ENCODE peak calls at places on chromosomes 7 and 10, in nine cellular contexts. L is effector CD8-positive, alpha-beta T cell; R is mucosa of gallbladder; C is substantia nigra; M is activated T-cell treated with anti-CD3 and anti-CD28 coated beads for 1 hour; A is NCI-H774; F is HT1080; U is AG04450; Y is cardiac muscle cell. T is an unnamed sample.

GRCh38 chr10:60388709-60389241 is 900 bp downstream of the ANK3 start:
- DNase-seq in Y (peak), C (peak), F (no peak), U (no peak), A (no peak), M (no peak), L (no peak), R (no peak), T (peak)

GRCh38 chr7:6433814-6434630 is 13.7 kb downstream of the DAGLB start:
- DNase-seq in U (no peak), Y (no peak), R (no peak), L (no peak), M (no peak), C (no peak), A (no peak), F (no peak), T (peak)

GRCh38 chr7:44880317-44881018 is 4.9 kb downstream of the PURB start:
- DNase-seq in Y (no peak), A (no peak), C (no peak), L (no peak), U (no peak), M (no peak), F (no peak), R (no peak), T (no peak)

GRCh38 chr7:137755438-137755837 is 91.3 kb downstream of the DGKI start:
- DNase-seq in U (no peak), R (no peak), L (no peak), C (no peak), M (no peak), F (no peak), Y (no peak), A (no peak), T (peak)

GRCh38 chr7:150891740-150892139 is 39.4 kb downstream of the AOC1 start:
- DNase-seq in U (no peak), C (no peak), Y (no peak), R (no peak), A (no peak), F (no peak), L (no peak), M (no peak), T (no peak)

GRCh38 chr10:79069325-79070090 is 742 bp downstream of the ZMIZ1 start:
- DNase-seq in Y (peak), R (no peak), M (peak), L (no peak), U (no peak), A (no peak), C (no peak), F (no peak), T (peak)

GRCh38 chr10:23435378-23435777 is 3.5 kb upstream of the OTUD1 start:
- DNase-seq in A (no peak), C (no peak), F (no peak), R (no peak), M (no peak), U (no peak), L (no peak), Y (no peak), T (no peak)

GRCh38 chr10:1394155-1394912 is 338.1 kb downstream of the WDR37 start:
- DNase-seq in M (no peak), U (no peak), C (no peak), L (no peak), A (no peak), Y (no peak), F (no peak), R (no peak), T (no peak)

GRCh38 chr7:37476428-37476827 is 27.8 kb upstream of the ELMO1 start:
- DNase-seq in M (no peak), R (no peak), L (no peak), F (no peak), C (peak), U (no peak), A (no peak), Y (no peak), T (no peak)

GRCh38 chr7:139893999-139894398 is 64.9 kb downstream of the TBXAS1 start:
- DNase-seq in R (no peak), A (no peak), Y (no peak), U (no peak), M (no peak), F (no peak), C (no peak), L (no peak), T (no peak)

GRCh38 chr7:106418526-106418925 is 133.7 kb upstream of the NAMPT start:
- DNase-seq in A (no peak), L (no peak), U (peak), R (no peak), F (peak), Y (no peak), M (no peak), C (no peak), T (peak)